ENCODE peak calls at places on chromosomes 11 and 22, in five cellular contexts. T, Q, Y, J and L are unnamed samples.

GRCh38 chr11:88231894-88232482 is 56.7 kb upstream of the RAB38 start:
- DNase-seq in T (peak; percentile 3), Q (no peak), Y (peak; percentile 19), J (no peak), L (peak; percentile 43)

GRCh38 chr22:30694638-30695350 is at the start of gene OSBP2:
- DNase-seq in T (no peak), Q (peak; percentile 57), Y (peak; percentile 64), J (peak; percentile 23), L (no peak)

GRCh38 chr11:12141283-12141682 is 30.9 kb downstream of the MICAL2 start:
- DNase-seq in T (no peak), Q (no peak), Y (no peak), J (no peak), L (no peak)

GRCh38 chr22:26585104-26585790 is 4.7 kb downstream of the TPST2 start:
- DNase-seq in T (no peak), Q (peak; percentile 45), Y (no peak), J (peak; percentile 32), L (no peak)

GRCh38 chr22:26922804-26923203 is 265.4 kb downstream of the MIAT start:
- DNase-seq in T (no peak), Q (no peak), Y (peak; percentile 36), J (no peak), L (no peak)

GRCh38 chr11:64563966-64564365 is 27.1 kb upstream of the SLC22A12 start:
- DNase-seq in T (no peak), Q (no peak), Y (no peak), J (no peak), L (no peak)

GRCh38 chr22:29129644-29130201 is 56.9 kb downstream of the KREMEN1 start:
- DNase-seq in T (no peak), Q (no peak), Y (no peak), J (no peak), L (no peak)

GRCh38 chr11:23226331-23226909 is 366.1 kb upstream of the CCDC179 start:
- DNase-seq in T (peak; percentile 57), Q (no peak), Y (no peak), J (no peak), L (peak; percentile 24)

GRCh38 chr11:123363556-123363955 is 66.5 kb upstream of the GRAMD1B start:
- DNase-seq in T (no peak), Q (no peak), Y (no peak), J (no peak), L (no peak)

GRCh38 chr11:17457361-17458104 is 19.1 kb downstream of the ABCC8 start:
- DNase-seq in T (no peak), Q (no peak), Y (no peak), J (no peak), L (no peak)

GRCh38 chr22:39176673-39177455 is 24.4 kb upstream of the CBX7 start:
- DNase-seq in T (no peak), Q (no peak), Y (no peak), J (peak; percentile 36), L (no peak)

GRCh38 chr11:66050581-66051231 is 1.5 kb upstream of the SF3B2 start:
- DNase-seq in T (no peak), Q (no peak), Y (peak; percentile 47), J (no peak), L (no peak)

DNA sequence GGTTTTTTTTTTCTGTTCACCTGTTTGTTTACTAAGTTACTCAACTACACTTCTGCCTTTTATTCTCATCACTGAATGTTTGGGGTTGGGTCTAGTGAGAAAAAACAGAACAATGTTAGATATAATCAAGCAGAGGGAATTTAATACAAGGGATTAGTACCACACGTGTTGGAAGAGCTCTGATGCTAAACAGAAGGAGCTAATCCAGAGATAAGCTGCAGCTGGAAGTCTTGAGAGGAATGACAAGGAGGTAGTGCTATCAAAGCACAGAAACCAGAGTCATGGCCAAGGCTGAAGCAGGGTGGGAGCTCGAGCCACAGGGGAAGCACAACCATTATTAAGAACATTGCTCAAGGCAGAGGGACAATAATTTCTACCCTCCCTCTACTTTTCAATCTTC is 604.1 kb upstream of the ANO5 start:
- DNase-seq in T (no peak), Q (no peak), Y (no peak), J (no peak), L (no peak)
- H3K4me3 ChIP-seq in T (no peak overlapping the region), Q (no peak overlapping the region), Y (no peak overlapping the region), J (no peak overlapping the region), L (no peak overlapping the region)

GRCh38 chr11:122144752-122145151 is 28.7 kb upstream of the BLID start:
- DNase-seq in T (no peak), Q (no peak), Y (no peak), J (no peak), L (no peak)

GRCh38 chr11:122145715-122146274 is 29.8 kb upstream of the BLID start:
- DNase-seq in T (no peak), Q (no peak), Y (no peak), J (no peak), L (no peak)

GRCh38 chr11:122146475-122146874 is 30.5 kb upstream of the BLID start:
- DNase-seq in T (no peak), Q (no peak), Y (no peak), J (no peak), L (no peak)

GRCh38 chr11:122150484-122151124 is 34.6 kb upstream of the BLID start:
- DNase-seq in T (no peak), Q (no peak), Y (no peak), J (no peak), L (no peak)

DNA sequence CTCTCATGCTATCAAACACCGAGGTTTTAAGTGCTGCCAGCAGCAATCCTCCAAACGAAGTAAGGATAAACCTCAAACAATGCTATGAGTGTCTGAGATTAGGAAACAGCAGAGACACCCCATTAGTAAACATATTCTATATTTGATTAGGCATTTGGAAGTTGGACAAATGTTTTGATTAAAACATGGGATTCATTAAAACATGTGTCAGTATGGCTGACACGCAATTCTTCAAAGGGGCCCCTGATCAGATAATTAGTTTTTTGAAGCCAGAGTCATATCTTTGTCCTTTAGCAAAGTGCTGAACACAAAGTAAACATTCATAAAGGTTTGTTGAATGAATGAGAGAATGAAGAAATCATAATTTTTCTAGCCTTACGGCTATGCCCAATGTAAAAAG is 33.2 kb upstream of the BLID start:
- DNase-seq in T (no peak), Q (no peak), Y (no peak), J (no peak), L (no peak)
- H3K4me3 ChIP-seq in T (no peak overlapping the region), Q (no peak overlapping the region), Y (no peak overlapping the region), J (no peak overlapping the region), L (no peak overlapping the region)

GRCh38 chr22:42280836-42281235 is 10.4 kb upstream of the TCF20 start:
- DNase-seq in T (no peak), Q (no peak), Y (no peak), J (no peak), L (no peak)
- H3K4me3 ChIP-seq in T (no peak overlapping the region), Q (no peak overlapping the region), Y (no peak overlapping the region), J (no peak overlapping the region), L (no peak overlapping the region)

GRCh38 chr11:119108857-119109221 is 1.7 kb downstream of the C2CD2L start:
- DNase-seq in T (no peak), Q (no peak), Y (no peak), J (no peak), L (no peak)
- H3K4me3 ChIP-seq in T (peak overlapping the region; percentile 80), Q (peak overlapping the region; percentile 73), Y (no peak overlapping the region), J (no peak overlapping the region), L (peak overlapping the region; percentile 73)

DNA sequence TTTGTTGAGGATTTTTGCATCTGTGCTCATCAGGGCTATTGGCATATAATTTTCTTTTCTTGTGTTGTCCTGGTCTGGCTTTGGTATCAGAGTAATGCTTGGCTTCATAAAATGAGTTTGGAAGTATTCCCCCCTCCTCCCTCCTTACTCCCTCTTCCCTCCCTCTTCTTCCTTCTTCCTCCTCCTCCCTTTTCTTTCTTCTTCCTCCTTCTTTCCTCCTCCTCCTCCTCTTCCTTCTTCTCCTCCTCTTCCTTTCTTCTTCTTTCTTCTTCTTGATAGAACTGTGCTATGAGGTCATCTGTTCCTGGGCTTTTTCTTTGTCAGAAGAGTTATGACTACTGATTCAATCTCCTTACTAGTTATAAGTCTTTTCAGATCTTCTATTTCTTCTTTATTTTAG is 10.1 kb downstream of the BIRC2 start:
- DNase-seq in T (no peak), Q (no peak), Y (no peak), J (no peak), L (no peak)
- H3K4me3 ChIP-seq in T (no peak overlapping the region), Q (no peak overlapping the region), Y (no peak overlapping the region), J (no peak overlapping the region), L (no peak overlapping the region)

DNA sequence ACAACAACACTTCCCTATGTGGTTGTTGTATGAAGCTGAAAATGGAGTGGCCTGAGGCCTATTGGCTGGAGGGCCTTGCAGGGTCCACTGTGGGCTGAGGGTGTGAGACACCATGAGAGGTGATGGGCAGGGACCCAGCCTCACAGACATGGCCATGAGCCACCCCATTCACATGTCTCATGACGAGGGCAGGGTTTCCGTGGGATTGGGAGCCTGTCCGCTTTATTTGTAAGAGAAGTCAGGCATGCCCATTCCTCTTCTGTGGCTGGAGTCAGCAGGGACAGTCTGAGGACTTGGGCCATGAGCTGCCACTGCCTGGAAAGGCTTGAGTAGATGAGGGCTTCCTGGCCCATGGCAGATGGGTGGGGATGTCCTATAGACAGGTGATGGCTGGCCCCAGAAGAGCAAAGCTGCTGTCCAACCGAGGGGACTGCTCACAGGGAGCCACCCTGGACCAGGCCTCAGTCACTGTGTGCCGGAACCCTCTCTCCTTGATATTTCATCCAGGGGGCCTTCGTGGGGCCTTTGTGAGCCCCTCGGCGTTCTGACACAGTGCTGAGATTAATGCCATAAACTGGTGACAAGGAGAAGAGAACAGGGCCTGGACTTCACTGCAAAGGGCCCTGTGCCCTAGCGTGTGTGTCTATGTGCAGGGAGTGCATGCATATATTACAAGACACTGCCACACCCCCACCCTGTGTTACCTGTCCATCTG is 971.9 kb downstream of the BRD1 start:
- DNase-seq in T (no peak), Q (no peak), Y (no peak), J (no peak), L (no peak)
- H3K4me3 ChIP-seq in T (no peak overlapping the region), Q (no peak overlapping the region), Y (no peak overlapping the region), J (no peak overlapping the region), L (no peak overlapping the region)

DNA sequence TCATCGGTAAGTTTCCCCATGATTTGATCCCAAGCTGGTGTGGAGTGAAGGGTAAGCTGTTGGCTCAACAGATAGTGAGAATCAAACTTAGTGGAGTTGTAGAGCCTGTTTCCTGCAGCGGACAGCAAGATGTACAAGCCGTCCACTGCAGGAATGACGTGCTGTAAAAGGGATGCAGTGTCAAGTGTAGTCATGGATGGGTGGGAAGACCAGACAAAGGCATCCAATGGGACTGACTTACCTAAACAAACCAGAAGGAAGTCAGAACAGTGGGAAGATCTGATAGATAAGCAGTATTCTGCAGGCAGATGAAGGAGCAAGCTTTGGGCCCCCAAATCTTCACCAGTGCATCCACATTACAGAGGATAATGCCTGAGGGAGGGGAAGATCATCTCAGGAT is 8.8 kb downstream of the ZBTB16 start:
- DNase-seq in T (no peak), Q (no peak), Y (no peak), J (no peak), L (no peak)
- H3K4me3 ChIP-seq in T (no peak overlapping the region), Q (peak overlapping the region; percentile 7), Y (no peak overlapping the region), J (no peak overlapping the region), L (no peak overlapping the region)

GRCh38 chr11:10456519-10456918 is 1.5 kb downstream of the AMPD3 start:
- DNase-seq in T (no peak), Q (no peak), Y (no peak), J (no peak), L (no peak)
- H3K4me3 ChIP-seq in T (peak overlapping the region; percentile 66), Q (peak overlapping the region; percentile 37), Y (no peak overlapping the region), J (no peak overlapping the region), L (peak overlapping the region; percentile 42)